ENCODE peak calls at places on chromosomes 12 and 14, in eight cellular contexts. Y, N, U, W, V, D, S and A are unnamed samples.

GRCh38 chr12:2019126-2019525 is 14.9 kb upstream of the DCP1B start:
- DNase-seq in Y (no peak), N (no peak), U (no peak), W (no peak), V (no peak), D (no peak), S (no peak), A (no peak)

GRCh38 chr12:28811457-28811856 is 337.6 kb upstream of the FAR2 start:
- DNase-seq in Y (no peak), N (no peak), U (no peak), W (no peak), V (no peak), D (no peak), S (no peak), A (no peak)

GRCh38 chr14:59037086-59037485 is 151.4 kb upstream of the DAAM1 start:
- DNase-seq in Y (peak; percentile 69), N (no peak), U (no peak), W (no peak), V (no peak), D (no peak), S (no peak), A (no peak)

GRCh38 chr12:93571360-93571853 is 1.1 kb upstream of the SOCS2 start:
- DNase-seq in Y (peak; percentile 63), N (peak; percentile 50), U (peak; percentile 59), W (no peak), V (peak; percentile 60), D (peak; percentile 42), S (peak; percentile 96), A (no peak)

GRCh38 chr14:104863923-104864266 is 1.2 kb upstream of the CEP170B start:
- DNase-seq in Y (no peak), N (no peak), U (no peak), W (no peak), V (no peak), D (no peak), S (peak; percentile 57), A (no peak)

GRCh38 chr12:4791497-4791896 is 71.3 kb downstream of the GALNT8 start:
- DNase-seq in Y (no peak), N (no peak), U (no peak), W (no peak), V (no peak), D (no peak), S (no peak), A (no peak)

GRCh38 chr12:91335724-91336123 is 153.1 kb upstream of the DCN start:
- DNase-seq in Y (no peak), N (no peak), U (no peak), W (no peak), V (no peak), D (no peak), S (no peak), A (no peak)

GRCh38 chr12:132255642-132256041 is 73.7 kb downstream of the GALNT9 start:
- DNase-seq in Y (no peak), N (no peak), U (no peak), W (no peak), V (no peak), D (no peak), S (no peak), A (no peak)

GRCh38 chr14:70641548-70642312 is at the start of gene TTC9:
- DNase-seq in Y (peak; percentile 8), N (no peak), U (no peak), W (no peak), V (peak; percentile 40), D (no peak), S (no peak), A (no peak)

GRCh38 chr12:22121224-22121623 is 75.2 kb downstream of the CMAS start:
- DNase-seq in Y (peak; percentile 8), N (no peak), U (no peak), W (no peak), V (peak; percentile 16), D (no peak), S (peak; percentile 34), A (no peak)

GRCh38 chr12:81381951-81382350 is 304.1 kb downstream of the ACSS3 start:
- DNase-seq in Y (no peak), N (no peak), U (no peak), W (no peak), V (no peak), D (no peak), S (no peak), A (no peak)

GRCh38 chr14:74506408-74506807 is 12.8 kb downstream of the ISCA2 start:
- DNase-seq in Y (no peak), N (no peak), U (no peak), W (no peak), V (no peak), D (no peak), S (no peak), A (no peak)

GRCh38 chr14:92945544-92945943 is 22.6 kb downstream of the CHGA start:
- DNase-seq in Y (no peak), N (no peak), U (no peak), W (no peak), V (no peak), D (no peak), S (no peak), A (no peak)

GRCh38 chr12:62802981-62803380 is 132.0 kb downstream of the PPM1H start:
- DNase-seq in Y (peak; percentile 46), N (no peak), U (no peak), W (no peak), V (no peak), D (peak; percentile 36), S (peak; percentile 57), A (no peak)

GRCh38 chr12:95326450-95326849 is 108.8 kb downstream of the VEZT start:
- DNase-seq in Y (peak; percentile 46), N (no peak), U (no peak), W (no peak), V (no peak), D (no peak), S (no peak), A (no peak)

GRCh38 chr14:22549981-22550670 is 38.9 kb downstream of the DAD1 start:
- DNase-seq in Y (peak; percentile 78), N (no peak), U (peak; percentile 52), W (no peak), V (peak; percentile 72), D (peak; percentile 39), S (no peak), A (no peak)

GRCh38 chr12:51672334-51672733 is 81.3 kb downstream of the SCN8A start:
- DNase-seq in Y (no peak), N (no peak), U (no peak), W (no peak), V (no peak), D (no peak), S (peak; percentile 20), A (no peak)

GRCh38 chr12:46351138-46351537 is 21.4 kb downstream of the SLC38A2 start:
- DNase-seq in Y (no peak), N (no peak), U (no peak), W (no peak), V (no peak), D (no peak), S (no peak), A (no peak)

DNA sequence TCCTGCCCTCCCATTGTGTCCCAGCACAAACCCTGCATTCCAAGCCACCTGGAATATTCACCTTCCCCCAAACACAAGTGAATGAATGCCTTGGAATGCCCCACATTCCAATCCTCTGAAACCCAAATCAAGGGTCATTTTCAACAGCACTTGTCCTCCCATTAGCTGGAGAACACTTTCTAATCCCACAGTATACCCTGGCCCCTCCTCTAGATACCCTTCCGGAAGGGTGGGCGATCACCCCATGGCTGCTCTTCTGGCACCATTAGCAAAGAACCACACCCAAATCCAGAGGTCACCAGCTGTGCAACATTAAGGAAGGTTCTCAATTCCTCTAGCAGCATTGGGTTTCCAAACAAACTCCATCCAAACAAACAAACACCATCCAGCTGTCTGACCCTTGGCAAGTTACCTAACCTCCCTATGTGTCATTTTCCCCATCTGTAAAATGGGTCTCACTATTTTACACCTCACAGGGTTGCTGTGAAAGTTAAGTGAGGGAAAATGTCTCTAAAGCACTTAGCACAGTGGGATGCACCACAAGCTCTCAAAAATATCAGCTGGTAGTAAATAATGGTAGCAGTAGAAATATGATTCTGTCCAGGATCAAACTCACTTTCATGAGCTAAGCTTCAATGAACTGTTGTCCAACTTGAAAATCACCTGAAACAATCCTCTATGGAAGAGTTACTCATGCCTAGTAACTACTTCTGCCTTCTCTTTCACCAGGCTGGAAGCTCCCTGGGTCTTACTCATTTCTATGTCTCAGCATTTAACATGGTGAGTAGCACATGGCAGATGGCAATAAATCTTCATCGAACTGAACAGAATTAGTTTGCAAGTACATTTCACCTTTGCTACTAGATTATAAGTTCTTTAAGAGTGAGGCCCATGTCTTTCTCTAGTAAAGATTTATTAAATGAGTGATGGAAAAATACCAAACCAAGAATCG is 5.3 kb downstream of the NUAK1 start:
- DNase-seq in Y (peak; percentile 91), N (no peak), U (no peak), W (no peak), V (no peak), D (no peak), S (peak; percentile 96), A (no peak)
- H3K27ac ChIP-seq in Y (peak overlapping the region; percentile 83), N (no peak overlapping the region), U (no peak overlapping the region), W (peak overlapping the region; percentile 96), V (no peak overlapping the region), D (no peak overlapping the region), S (peak overlapping the region; percentile 5), A (no peak overlapping the region)

DNA sequence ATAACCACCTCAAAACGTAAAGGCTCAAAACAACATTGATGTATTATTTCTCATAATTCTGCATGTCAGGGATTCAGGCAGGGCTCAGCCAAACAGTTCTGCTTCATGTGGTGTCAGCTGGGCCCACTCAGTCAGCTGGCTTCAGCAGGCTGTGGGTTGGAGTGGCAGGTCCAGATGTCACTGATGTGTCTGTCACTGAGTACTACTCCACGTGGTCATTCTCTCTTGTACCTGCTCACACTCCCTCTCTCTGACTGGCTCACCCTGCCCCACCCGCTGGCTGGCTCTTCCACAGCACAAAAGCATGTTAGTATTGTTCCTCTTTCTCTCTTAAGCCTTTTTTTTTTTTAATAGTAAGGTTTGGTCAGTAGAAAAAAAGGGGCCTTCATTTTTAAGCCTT is 182.4 kb downstream of the DICER1 start:
- DNase-seq in Y (no peak), N (no peak), U (no peak), W (no peak), V (no peak), D (no peak), S (no peak), A (no peak)
- H3K27ac ChIP-seq in Y (no peak overlapping the region), N (no peak overlapping the region), U (no peak overlapping the region), W (no peak overlapping the region), V (no peak overlapping the region), D (no peak overlapping the region), S (no peak overlapping the region), A (no peak overlapping the region)

DNA sequence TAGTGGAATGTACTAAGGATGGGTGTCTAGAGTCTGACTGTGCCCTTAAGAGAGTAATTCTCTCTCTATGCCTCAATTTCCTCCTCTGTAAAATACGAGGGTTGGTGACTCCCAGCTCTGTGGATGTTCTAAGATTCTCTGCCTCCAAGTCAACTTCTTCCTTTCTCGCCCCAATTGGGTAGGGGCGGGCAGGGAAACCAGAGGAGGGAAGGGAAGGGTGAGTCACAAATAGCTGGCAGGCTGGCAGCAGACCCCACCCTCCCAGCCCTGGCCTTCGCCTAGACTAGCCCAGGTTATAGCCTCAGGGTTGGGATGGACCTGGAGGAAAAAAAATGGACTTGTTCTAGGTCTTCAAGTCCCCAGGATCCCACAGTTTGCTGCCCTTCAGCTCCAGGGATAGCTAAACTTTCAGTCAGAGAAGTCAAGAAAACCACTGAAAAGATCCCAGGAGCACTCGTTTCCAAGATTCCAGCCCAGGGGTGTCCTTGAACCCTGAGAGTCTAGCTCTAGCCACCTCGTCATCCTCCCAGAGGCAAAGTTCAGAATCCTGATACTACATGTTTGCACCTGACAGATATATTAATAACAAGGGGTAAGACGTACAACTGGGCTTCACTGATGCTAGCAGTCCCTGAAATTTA is 2.3 kb downstream of the DGKA start:
- DNase-seq in Y (peak; percentile 91), N (no peak), U (peak; percentile 60), W (no peak), V (no peak), D (no peak), S (peak; percentile 67), A (no peak)
- H3K27ac ChIP-seq in Y (peak overlapping the region; percentile 56), N (no peak overlapping the region), U (no peak overlapping the region), W (no peak overlapping the region), V (peak overlapping the region; percentile 13), D (no peak overlapping the region), S (no peak overlapping the region), A (no peak overlapping the region)

GRCh38 chr12:116183741-116184141 is 93.8 kb downstream of the MED13L start:
- DNase-seq in Y (peak; percentile 22), N (no peak), U (peak; percentile 13), W (no peak), V (no peak), D (no peak), S (no peak), A (no peak)
- H3K27ac ChIP-seq in Y (no peak overlapping the region), N (no peak overlapping the region), U (no peak overlapping the region), W (no peak overlapping the region), V (no peak overlapping the region), D (peak overlapping the region; percentile 2), S (no peak overlapping the region), A (no peak overlapping the region)